ENCODE peak calls at places on chromosomes 4 and X, in seven cellular contexts. Y, F, S, J, H, Q and B are unnamed samples.

GRCh38 chr4:12472082-12472481 is 1012.1 kb downstream of the RAB28 start:
- DNase-seq in F (no peak), Q (no peak), S (no peak), J (no peak), H (no peak), Y (no peak), B (no peak)

GRCh38 chrX:109475174-109475891 is 6.6 kb downstream of the GUCY2F start:
- DNase-seq in H (peak), S (peak), J (no peak), F (peak), Y (peak), Q (peak), B (no peak)

GRCh38 chrX:123590842-123591491 is 141.9 kb downstream of the THOC2 start:
- DNase-seq in H (no peak), S (no peak), J (no peak), Q (peak), Y (no peak), F (peak), B (no peak)

GRCh38 chrX:113390531-113390930 is 549.9 kb upstream of the AMOT start:
- DNase-seq in Q (no peak), F (no peak), S (no peak), J (no peak), Y (no peak), H (no peak), B (no peak)

GRCh38 chr4:122010610-122011009 is 58.8 kb upstream of the TRPC3 start:
- DNase-seq in J (no peak), F (no peak), Q (no peak), H (no peak), S (no peak), Y (no peak), B (no peak)

GRCh38 chr4:87060957-87061356 is 126.1 kb downstream of the AFF1 start:
- DNase-seq in F (no peak), S (no peak), Q (peak), Y (no peak), J (no peak), H (no peak), B (no peak)

GRCh38 chr4:163949976-163950601 is 455.6 kb downstream of the TMA16 start:
- DNase-seq in H (no peak), J (peak), Q (peak), Y (no peak), F (no peak), S (no peak), B (no peak)

GRCh38 chr4:183686461-183686860 is 27.4 kb downstream of the TRAPPC11 start:
- DNase-seq in J (no peak), S (no peak), H (no peak), Q (no peak), Y (no peak), F (no peak), B (no peak)

GRCh38 chrX:123184858-123185251 is 777 bp downstream of the GRIA3 start:
- DNase-seq in Y (no peak), Q (no peak), F (no peak), J (no peak), H (peak), S (peak), B (no peak)

GRCh38 chr4:16029329-16029728 is 54.5 kb downstream of the PROM1 start:
- DNase-seq in S (no peak), Y (no peak), H (no peak), Q (no peak), J (no peak), F (no peak), B (no peak)
- H3K27ac ChIP-seq in S (no peak), Y (peak), H (no peak), Q (no peak), J (no peak), F (no peak), B (no peak)

GRCh38 chrX:127732709-127733108 is 319.5 kb downstream of the ACTRT1 start:
- DNase-seq in H (no peak), Y (no peak), F (no peak), J (no peak), Q (no peak), S (no peak), B (no peak)
- TF ChIP-seq CTCF in H (no peak), Y (no peak), F (no peak), J (no peak), Q (no peak), S (no peak), B (no peak)

GRCh38 chrX:141415889-141416288 is 168.6 kb downstream of the SPANXA1 start:
- DNase-seq in S (no peak), Y (no peak), H (no peak), F (no peak), J (no peak), Q (no peak), B (no peak)
- H3K4me3 ChIP-seq in S (no peak), Y (no peak), H (no peak), F (no peak), J (no peak), Q (no peak), B (no peak)

GRCh38 chr4:101853691-101854090 is 63.2 kb downstream of the BANK1 start:
- DNase-seq in Q (no peak), F (no peak), H (no peak), J (no peak), Y (no peak), S (no peak), B (no peak)
- H3K27ac ChIP-seq in Q (no peak), F (no peak), H (no peak), J (no peak), Y (no peak), S (no peak), B (no peak)

GRCh38 chr4:145936142-145937020 is 2.2 kb downstream of the ZNF827 start:
- DNase-seq in H (peak), J (peak), F (peak), Q (peak), Y (no peak), S (peak), B (peak)
- TF ChIP-seq CTCF in H (peak), J (peak), F (no peak), Q (peak), Y (no peak), S (peak), B (no peak)

GRCh38 chrX:12210196-12210815 is 72.0 kb downstream of the FRMPD4 start:
- DNase-seq in H (no peak), F (no peak), Q (no peak), Y (peak), S (no peak), J (no peak), B (no peak)
- H3K4me3 ChIP-seq in H (no peak), F (no peak), Q (peak), Y (peak), S (no peak), J (no peak), B (no peak)

DNA sequence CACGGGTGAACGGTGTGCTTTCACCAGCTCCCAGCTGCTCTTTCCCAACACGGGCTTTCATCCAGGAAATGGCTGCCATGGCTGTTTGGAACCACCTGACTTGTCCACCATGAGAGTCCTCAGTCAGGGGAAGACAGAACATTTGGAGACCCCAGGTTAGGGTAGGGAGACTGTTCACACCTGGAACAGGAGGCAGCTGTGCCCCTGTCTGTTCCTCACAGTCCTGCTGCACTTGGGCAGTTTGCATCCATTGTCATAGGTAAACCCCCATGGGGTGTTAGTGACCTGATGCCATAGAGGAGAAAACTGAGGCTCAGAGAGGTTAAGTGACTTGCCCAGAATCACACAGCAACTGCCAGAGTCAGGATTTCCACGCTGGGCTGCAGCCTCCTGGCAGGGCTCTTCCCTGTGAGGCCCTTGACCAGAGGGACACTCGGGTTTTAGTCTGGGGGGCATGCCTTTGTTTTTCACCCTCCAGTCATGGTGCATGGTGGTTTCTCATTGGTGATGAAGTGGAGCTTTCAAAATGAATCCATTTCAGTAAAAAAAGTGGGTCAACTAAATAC is 54.5 kb downstream of the TRMT44 start:
- DNase-seq in Y (no peak), S (no peak), Q (peak), F (no peak), H (no peak), J (no peak), B (no peak)
- H3K27ac ChIP-seq in Y (no peak), S (no peak), Q (no peak), F (no peak), H (no peak), J (no peak), B (no peak)

GRCh38 chr4:73664470-73664869 is 44.2 kb upstream of the RASSF6 start:
- DNase-seq in J (no peak), S (no peak), F (no peak), H (no peak), Q (no peak), Y (no peak), B (no peak)

GRCh38 chr4:73668806-73669205 is 48.6 kb upstream of the RASSF6 start:
- DNase-seq in Q (peak), H (peak), F (no peak), S (no peak), J (no peak), Y (no peak), B (no peak)

GRCh38 chr4:73661646-73662119 is 41.4 kb upstream of the RASSF6 start:
- DNase-seq in J (no peak), S (no peak), Y (no peak), F (peak), Q (peak), H (no peak), B (no peak)

GRCh38 chr4:73660808-73661207 is 40.6 kb upstream of the RASSF6 start:
- DNase-seq in Y (no peak), S (no peak), J (no peak), H (no peak), Q (no peak), F (no peak), B (no peak)

GRCh38 chr4:73662709-73663546 is 42.7 kb upstream of the RASSF6 start:
- DNase-seq in Q (no peak), F (peak), Y (peak), H (no peak), S (no peak), J (peak), B (no peak)
- TF ChIP-seq CTCF in Q (peak), F (peak), Y (peak), H (peak), S (peak), J (peak), B (peak)

DNA sequence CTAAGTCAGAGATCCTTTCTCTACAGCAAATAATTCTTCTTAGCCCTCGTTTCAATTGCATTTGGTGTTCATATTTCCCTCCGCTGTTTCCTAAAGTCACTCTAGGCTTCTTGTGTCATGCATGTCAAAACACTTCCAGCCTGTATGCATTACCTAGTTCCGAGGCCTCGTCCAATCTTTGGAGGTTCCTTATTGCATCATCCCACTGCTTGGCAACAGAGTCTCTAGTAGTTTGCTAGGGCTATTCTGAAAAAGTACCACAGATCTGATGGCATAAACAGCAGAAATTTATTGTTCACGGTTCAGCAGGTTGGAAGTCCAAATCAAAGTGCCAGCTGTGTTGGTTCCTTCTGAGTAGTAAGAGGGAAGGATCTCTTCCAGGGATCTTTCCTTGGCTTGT is 5.9 kb downstream of the H2BW2 start:
- DNase-seq in J (no peak), H (no peak), F (no peak), S (no peak), Q (no peak), Y (no peak), B (no peak)
- H3K4me3 ChIP-seq in J (no peak), H (no peak), F (no peak), S (no peak), Q (no peak), Y (no peak), B (no peak)